ENCODE peak calls at places on chromosomes 5 and 9, in seven cellular contexts. One of them, this sample, is unnamed.
A peak's percentile ranks its signal among the peaks of the same experiment; 100 is the strongest.

GRCh38 chr5:10856646-10857332 is 95.8 kb upstream of the DAP start:
- DNase-seq in hepatocyte: peak; percentile 76
- DNase-seq in OCI-LY7: peak; percentile 24
- DNase-seq in A549: peak; percentile 28
- DNase-seq in GM23338: peak; percentile 95
- DNase-seq in keratinocyte: no peak
- DNase-seq in fibroblast of lung: peak; percentile 51
- DNase-seq in this sample: peak; percentile 94

GRCh38 chr5:176540476-176540899 is 3.3 kb upstream of the RNF44 start:
- DNase-seq in fibroblast of lung: peak; percentile 47
- DNase-seq in hepatocyte: no peak
- DNase-seq in A549: no peak
- DNase-seq in keratinocyte: no peak
- DNase-seq in GM23338: no peak
- DNase-seq in OCI-LY7: no peak
- DNase-seq in this sample: peak; percentile 34

GRCh38 chr5:127009784-127010183 is 20.6 kb downstream of the MARCHF3 start:
- DNase-seq in hepatocyte: no peak
- DNase-seq in fibroblast of lung: no peak
- DNase-seq in GM23338: no peak
- DNase-seq in A549: no peak
- DNase-seq in keratinocyte: no peak
- DNase-seq in OCI-LY7: no peak
- DNase-seq in this sample: no peak

GRCh38 chr9:69346596-69347390 is 21.8 kb downstream of the ENTREP1 start:
- DNase-seq in keratinocyte: no peak
- DNase-seq in hepatocyte: no peak
- DNase-seq in GM23338: no peak
- DNase-seq in OCI-LY7: no peak
- DNase-seq in fibroblast of lung: no peak
- DNase-seq in A549: no peak
- DNase-seq in this sample: no peak

GRCh38 chr5:1568201-1568979 is 44.6 kb upstream of the LPCAT1 start:
- DNase-seq in keratinocyte: no peak
- DNase-seq in OCI-LY7: no peak
- DNase-seq in fibroblast of lung: peak; percentile 93
- DNase-seq in A549: no peak
- DNase-seq in hepatocyte: peak; percentile 83
- DNase-seq in GM23338: no peak
- DNase-seq in this sample: peak; percentile 73

GRCh38 chr5:179623001-179623905 is at the start of gene HNRNPH1:
- DNase-seq in OCI-LY7: peak; percentile 98
- DNase-seq in keratinocyte: peak; percentile 96
- DNase-seq in A549: peak; percentile 98
- DNase-seq in hepatocyte: peak; percentile 100
- DNase-seq in fibroblast of lung: peak; percentile 99
- DNase-seq in GM23338: peak; percentile 97
- DNase-seq in this sample: peak; percentile 99

GRCh38 chr9:35954942-35955546 is 2.9 kb downstream of the OR2S2 start:
- DNase-seq in GM23338: peak; percentile 87
- DNase-seq in A549: peak; percentile 42
- DNase-seq in keratinocyte: peak; percentile 21
- DNase-seq in hepatocyte: peak; percentile 85
- DNase-seq in fibroblast of lung: peak; percentile 91
- DNase-seq in OCI-LY7: peak; percentile 78
- DNase-seq in this sample: peak; percentile 74

GRCh38 chr5:65332591-65332990 is 149.1 kb downstream of the ADAMTS6 start:
- DNase-seq in GM23338: no peak
- DNase-seq in OCI-LY7: no peak
- DNase-seq in hepatocyte: no peak
- DNase-seq in fibroblast of lung: no peak
- DNase-seq in A549: no peak
- DNase-seq in keratinocyte: no peak
- DNase-seq in this sample: no peak

GRCh38 chr5:66306844-66307315 is 162.8 kb downstream of the SREK1 start:
- DNase-seq in OCI-LY7: no peak
- DNase-seq in fibroblast of lung: no peak
- DNase-seq in GM23338: no peak
- DNase-seq in hepatocyte: no peak
- DNase-seq in keratinocyte: no peak
- DNase-seq in A549: no peak
- DNase-seq in this sample: no peak

GRCh38 chr9:108956098-108956533 is 21.9 kb downstream of the ABITRAM start:
- DNase-seq in fibroblast of lung: no peak
- DNase-seq in GM23338: no peak
- DNase-seq in A549: no peak
- DNase-seq in OCI-LY7: no peak
- DNase-seq in keratinocyte: no peak
- DNase-seq in hepatocyte: no peak
- DNase-seq in this sample: no peak

GRCh38 chr9:137757613-137758029 is 120.0 kb upstream of the CACNA1B start:
- DNase-seq in keratinocyte: no peak
- DNase-seq in OCI-LY7: no peak
- DNase-seq in GM23338: no peak
- DNase-seq in fibroblast of lung: peak; percentile 77
- DNase-seq in A549: no peak
- DNase-seq in hepatocyte: no peak
- DNase-seq in this sample: peak; percentile 93

GRCh38 chr5:76999451-76999850 is 30.8 kb upstream of the AGGF1 start:
- DNase-seq in hepatocyte: peak; percentile 9
- DNase-seq in GM23338: no peak
- DNase-seq in A549: no peak
- DNase-seq in keratinocyte: peak; percentile 44
- DNase-seq in OCI-LY7: no peak
- DNase-seq in fibroblast of lung: peak; percentile 49
- DNase-seq in this sample: peak; percentile 81

GRCh38 chr5:180807654-180808414 is 5.2 kb upstream of the MGAT1 start:
- DNase-seq in A549: no peak
- DNase-seq in fibroblast of lung: no peak
- DNase-seq in GM23338: no peak
- DNase-seq in keratinocyte: no peak
- DNase-seq in OCI-LY7: no peak
- DNase-seq in hepatocyte: no peak
- DNase-seq in this sample: peak; percentile 51

GRCh38 chr5:154755361-154756202 is at the start of gene LARP1:
- DNase-seq in OCI-LY7: peak; percentile 58
- DNase-seq in keratinocyte: no peak
- DNase-seq in A549: no peak
- DNase-seq in fibroblast of lung: no peak
- DNase-seq in hepatocyte: peak; percentile 70
- DNase-seq in GM23338: no peak
- DNase-seq in this sample: peak; percentile 87

GRCh38 chr5:137516251-137516797 is 17.2 kb upstream of the SPOCK1 start:
- DNase-seq in keratinocyte: no peak
- DNase-seq in GM23338: peak; percentile 17
- DNase-seq in OCI-LY7: no peak
- DNase-seq in A549: no peak
- DNase-seq in fibroblast of lung: no peak
- DNase-seq in hepatocyte: no peak
- DNase-seq in this sample: no peak

GRCh38 chr5:61313960-61314681 is 17.9 kb upstream of the ZSWIM6 start:
- DNase-seq in hepatocyte: peak; percentile 62
- DNase-seq in A549: no peak
- DNase-seq in OCI-LY7: no peak
- DNase-seq in GM23338: no peak
- DNase-seq in fibroblast of lung: peak; percentile 90
- DNase-seq in keratinocyte: no peak
- DNase-seq in this sample: peak; percentile 75

GRCh38 chr5:181188700-181189362 is 16.2 kb downstream of the TRIM7 start:
- DNase-seq in hepatocyte: peak; percentile 86
- DNase-seq in fibroblast of lung: peak; percentile 81
- DNase-seq in GM23338: peak; percentile 80
- DNase-seq in A549: no peak
- DNase-seq in OCI-LY7: peak; percentile 89
- DNase-seq in keratinocyte: no peak
- DNase-seq in this sample: peak; percentile 84

GRCh38 chr5:83048277-83048676 is 28.9 kb downstream of the TMEM167A start:
- DNase-seq in GM23338: no peak
- DNase-seq in hepatocyte: no peak
- DNase-seq in fibroblast of lung: no peak
- DNase-seq in keratinocyte: no peak
- DNase-seq in OCI-LY7: no peak
- DNase-seq in A549: no peak
- DNase-seq in this sample: no peak

GRCh38 chr5:912356-913091 is 19.8 kb downstream of the TRIP13 start:
- DNase-seq in fibroblast of lung: peak; percentile 96
- DNase-seq in OCI-LY7: peak; percentile 15
- DNase-seq in hepatocyte: no peak
- DNase-seq in GM23338: peak; percentile 38
- DNase-seq in A549: peak; percentile 96
- DNase-seq in keratinocyte: peak; percentile 100
- DNase-seq in this sample: peak; percentile 98

DNA sequence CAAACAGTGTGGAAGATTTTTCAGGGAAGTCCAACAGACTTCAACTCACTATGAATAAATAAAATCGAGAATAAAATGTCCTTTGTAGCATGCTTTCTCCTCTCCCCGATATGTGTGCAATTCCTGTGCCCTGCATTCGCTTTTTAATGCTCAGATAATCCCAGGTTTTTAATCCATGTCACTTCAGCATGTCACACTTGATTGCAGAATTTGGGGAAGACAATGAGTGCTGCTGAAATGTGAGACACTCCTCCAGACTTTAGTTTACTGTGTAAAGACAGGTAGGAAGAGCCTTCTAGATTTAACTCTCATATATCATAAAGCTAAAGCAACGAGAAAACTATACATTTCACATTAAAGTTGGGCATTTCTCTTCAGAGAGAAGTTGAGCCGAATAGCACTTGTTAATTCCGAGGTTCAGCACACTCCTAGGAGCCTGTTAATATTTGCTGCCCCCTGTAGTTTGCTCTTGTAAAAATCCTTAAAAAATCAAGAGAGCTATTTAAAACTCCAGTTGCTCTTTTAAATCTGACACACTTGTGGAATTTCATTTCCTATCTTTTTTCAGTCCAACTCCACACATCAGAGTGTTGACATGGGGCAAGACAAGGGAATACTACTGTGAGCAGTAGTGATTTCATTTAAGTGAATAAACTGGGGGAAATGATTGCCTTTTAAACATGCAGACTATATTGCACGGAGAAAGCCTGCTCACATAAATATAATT is 1096.1 kb upstream of the DMAC1 start:
- DNase-seq in A549: peak; percentile 5
- DNase-seq in OCI-LY7: peak; percentile 6
- DNase-seq in fibroblast of lung: peak; percentile 75
- DNase-seq in GM23338: peak; percentile 79
- DNase-seq in keratinocyte: no peak
- DNase-seq in hepatocyte: peak; percentile 72
- DNase-seq in this sample: peak; percentile 45
- TF ChIP-seq CTCF in A549: peak; percentile 43
- TF ChIP-seq CTCF in OCI-LY7: peak; percentile 76
- TF ChIP-seq CTCF in fibroblast of lung: peak; percentile 68
- TF ChIP-seq CTCF in GM23338: peak; percentile 71
- TF ChIP-seq CTCF in keratinocyte: no peak
- TF ChIP-seq CTCF in hepatocyte: peak; percentile 66
- TF ChIP-seq CTCF in this sample: peak; percentile 58

GRCh38 chr9:113701741-113702422 is 174.2 kb upstream of the ZNF618 start:
- DNase-seq in GM23338: no peak
- DNase-seq in keratinocyte: no peak
- DNase-seq in hepatocyte: no peak
- DNase-seq in OCI-LY7: no peak
- DNase-seq in A549: no peak
- DNase-seq in fibroblast of lung: no peak
- DNase-seq in this sample: no peak

GRCh38 chr9:113692264-113692663 is 183.8 kb upstream of the ZNF618 start:
- DNase-seq in GM23338: no peak
- DNase-seq in A549: no peak
- DNase-seq in fibroblast of lung: no peak
- DNase-seq in hepatocyte: no peak
- DNase-seq in keratinocyte: no peak
- DNase-seq in OCI-LY7: no peak
- DNase-seq in this sample: no peak

GRCh38 chr9:113690055-113690740 is 185.9 kb upstream of the ZNF618 start:
- DNase-seq in GM23338: peak; percentile 17
- DNase-seq in hepatocyte: no peak
- DNase-seq in keratinocyte: no peak
- DNase-seq in OCI-LY7: no peak
- DNase-seq in fibroblast of lung: no peak
- DNase-seq in A549: no peak
- DNase-seq in this sample: no peak

GRCh38 chr9:113694912-113695900 is 180.9 kb upstream of the ZNF618 start:
- DNase-seq in A549: no peak
- DNase-seq in keratinocyte: no peak
- DNase-seq in fibroblast of lung: no peak
- DNase-seq in GM23338: no peak
- DNase-seq in hepatocyte: no peak
- DNase-seq in OCI-LY7: no peak
- DNase-seq in this sample: no peak

GRCh38 chr9:113695901-113696300 is 180.2 kb upstream of the ZNF618 start:
- DNase-seq in A549: no peak
- DNase-seq in keratinocyte: peak; percentile 90
- DNase-seq in OCI-LY7: no peak
- DNase-seq in hepatocyte: no peak
- DNase-seq in GM23338: no peak
- DNase-seq in fibroblast of lung: no peak
- DNase-seq in this sample: no peak
- H3K4me2 ChIP-seq in A549: no peak overlapping the region
- H3K4me2 ChIP-seq in keratinocyte: peak overlapping the region; percentile 31
- H3K4me2 ChIP-seq in OCI-LY7: no peak overlapping the region
- H3K4me2 ChIP-seq in hepatocyte: no peak overlapping the region
- H3K4me2 ChIP-seq in GM23338: no peak overlapping the region
- H3K4me2 ChIP-seq in fibroblast of lung: no peak overlapping the region
- H3K4me2 ChIP-seq in this sample: no peak overlapping the region

GRCh38 chr9:91255327-91255726 is 106.4 kb downstream of the AUH start:
- DNase-seq in fibroblast of lung: peak; percentile 86
- DNase-seq in GM23338: no peak
- DNase-seq in A549: no peak
- DNase-seq in OCI-LY7: no peak
- DNase-seq in hepatocyte: no peak
- DNase-seq in keratinocyte: no peak
- DNase-seq in this sample: peak; percentile 90
- H3K4me3 ChIP-seq in fibroblast of lung: no peak overlapping the region
- H3K4me3 ChIP-seq in GM23338: no peak overlapping the region
- H3K4me3 ChIP-seq in A549: no peak overlapping the region
- H3K4me3 ChIP-seq in OCI-LY7: no peak overlapping the region
- H3K4me3 ChIP-seq in hepatocyte: no peak overlapping the region
- H3K4me3 ChIP-seq in keratinocyte: no peak overlapping the region
- H3K4me3 ChIP-seq in this sample: no peak overlapping the region

GRCh38 chr5:103041071-103041676 is 78.8 kb downstream of the GIN1 start:
- DNase-seq in OCI-LY7: peak; percentile 15
- DNase-seq in A549: peak; percentile 5
- DNase-seq in hepatocyte: peak; percentile 32
- DNase-seq in GM23338: peak; percentile 14
- DNase-seq in keratinocyte: no peak
- DNase-seq in fibroblast of lung: peak; percentile 81
- DNase-seq in this sample: peak; percentile 54

GRCh38 chr5:103035701-103036100 is 84.2 kb downstream of the GIN1 start:
- DNase-seq in A549: no peak
- DNase-seq in keratinocyte: no peak
- DNase-seq in hepatocyte: no peak
- DNase-seq in GM23338: no peak
- DNase-seq in fibroblast of lung: no peak
- DNase-seq in OCI-LY7: no peak
- DNase-seq in this sample: peak; percentile 23

GRCh38 chr5:103034662-103035392 is 85.1 kb downstream of the GIN1 start:
- DNase-seq in A549: no peak
- DNase-seq in hepatocyte: no peak
- DNase-seq in keratinocyte: no peak
- DNase-seq in GM23338: no peak
- DNase-seq in fibroblast of lung: no peak
- DNase-seq in OCI-LY7: no peak
- DNase-seq in this sample: no peak

GRCh38 chr5:103036601-103037000 is 83.3 kb downstream of the GIN1 start:
- DNase-seq in A549: no peak
- DNase-seq in fibroblast of lung: peak; percentile 39
- DNase-seq in OCI-LY7: no peak
- DNase-seq in hepatocyte: no peak
- DNase-seq in keratinocyte: no peak
- DNase-seq in GM23338: no peak
- DNase-seq in this sample: no peak

GRCh38 chr5:103037673-103038455 is 82.1 kb downstream of the GIN1 start:
- DNase-seq in keratinocyte: no peak
- DNase-seq in A549: no peak
- DNase-seq in OCI-LY7: peak; percentile 4
- DNase-seq in fibroblast of lung: peak; percentile 10
- DNase-seq in hepatocyte: no peak
- DNase-seq in GM23338: no peak
- DNase-seq in this sample: peak; percentile 73
- TF ChIP-seq CTCF in keratinocyte: no peak
- TF ChIP-seq CTCF in A549: no peak
- TF ChIP-seq CTCF in OCI-LY7: peak; percentile 29
- TF ChIP-seq CTCF in fibroblast of lung: no peak
- TF ChIP-seq CTCF in hepatocyte: no peak
- TF ChIP-seq CTCF in GM23338: no peak
- TF ChIP-seq CTCF in this sample: no peak

This sample was measured in osteoblast.